ENCODE peak calls at places on chromosomes 12 and 14, in nine cellular contexts. N, J, Q, D, M, I, X, U and K are unnamed samples.

GRCh38 chr12:3933074-3933818 is 60.0 kb upstream of the PARP11 start:
- DNase-seq in U (no peak), I (no peak), D (no peak), X (no peak), N (no peak), Q (no peak), M (peak), J (no peak), K (no peak)

GRCh38 chr14:43981135-43981787 is 525.8 kb downstream of the FSCB start:
- DNase-seq in X (no peak), M (no peak), I (no peak), D (no peak), J (no peak), U (no peak), Q (no peak), N (no peak), K (peak)

GRCh38 chr12:96177013-96177412 is 17.2 kb upstream of the ELK3 start:
- DNase-seq in Q (no peak), I (no peak), J (no peak), M (peak), U (peak), X (no peak), N (no peak), D (no peak), K (no peak)

GRCh38 chr12:124732275-124733075 is 131.2 kb downstream of the SCARB1 start:
- DNase-seq in I (no peak), J (no peak), X (no peak), Q (no peak), U (peak), N (no peak), M (no peak), D (no peak), K (no peak)

GRCh38 chr12:127179199-127179598 is 1087.8 kb upstream of the TMEM132C start:
- DNase-seq in D (no peak), N (no peak), Q (no peak), U (no peak), M (no peak), J (no peak), I (no peak), X (no peak), K (no peak)

GRCh38 chr12:21774358-21775129 is at the start of gene KCNJ8:
- DNase-seq in I (no peak), J (peak), M (no peak), Q (peak), N (peak), X (peak), D (peak), U (peak), K (peak)

GRCh38 chr12:11718105-11718504 is 68.6 kb downstream of the ETV6 start:
- DNase-seq in U (no peak), D (no peak), J (no peak), N (no peak), X (no peak), I (no peak), Q (no peak), M (no peak), K (no peak)

GRCh38 chr12:7555752-7556151 is 52.2 kb upstream of the CD163 start:
- DNase-seq in N (peak), U (peak), I (no peak), D (no peak), M (no peak), X (no peak), Q (no peak), J (no peak), K (no peak)

GRCh38 chr14:31020834-31021575 is 4.4 kb upstream of the AP4S1 start:
- DNase-seq in D (no peak), M (no peak), Q (no peak), J (no peak), I (no peak), N (no peak), U (no peak), X (no peak), K (no peak)

GRCh38 chr12:15688202-15688736 is 100.9 kb downstream of the EPS8 start:
- DNase-seq in N (no peak), Q (peak), J (no peak), U (peak), M (peak), I (no peak), D (no peak), X (peak), K (no peak)

GRCh38 chr14:99330316-99331240 is 58.6 kb upstream of the BCL11B start:
- DNase-seq in X (no peak), Q (no peak), J (no peak), D (no peak), M (no peak), N (no peak), U (no peak), I (no peak), K (no peak)

GRCh38 chr12:54562720-54563356 is 13.4 kb downstream of the PDE1B start:
- DNase-seq in J (no peak), N (no peak), U (no peak), D (no peak), Q (no peak), X (no peak), I (no peak), M (no peak), K (no peak)

GRCh38 chr12:54428050-54429013 is 9.3 kb upstream of the ITGA5 start:
- DNase-seq in X (no peak), N (no peak), M (peak), Q (no peak), U (peak), J (no peak), D (no peak), I (no peak), K (no peak)

GRCh38 chr14:92950773-92951172 is 27.8 kb downstream of the CHGA start:
- DNase-seq in J (no peak), I (no peak), D (no peak), X (no peak), N (no peak), Q (no peak), M (no peak), U (no peak), K (no peak)

GRCh38 chr14:28751467-28752058 is 15.0 kb upstream of the FOXG1 start:
- DNase-seq in N (no peak), M (no peak), U (peak), X (no peak), D (peak), I (no peak), J (peak), Q (peak), K (peak)

GRCh38 chr14:103737432-103738045 is 21.9 kb downstream of the ZFYVE21 start:
- DNase-seq in M (no peak), X (no peak), U (no peak), J (no peak), Q (no peak), D (no peak), I (peak), N (no peak), K (no peak)

GRCh38 chr12:74365178-74365964 is 172.3 kb upstream of the ATXN7L3B start:
- DNase-seq in X (no peak), U (peak), D (peak), N (peak), M (no peak), J (peak), I (no peak), Q (peak), K (peak)

GRCh38 chr14:68464716-68465115 is 328.2 kb downstream of the ZFP36L1 start:
- DNase-seq in Q (peak), I (no peak), N (no peak), D (no peak), M (no peak), U (peak), J (no peak), X (no peak), K (no peak)

GRCh38 chr14:75440733-75441474 is 13.1 kb downstream of the JDP2 start:
- DNase-seq in J (no peak), I (no peak), M (no peak), N (peak), Q (no peak), U (peak), X (peak), D (no peak), K (no peak)

GRCh38 chr14:69812725-69813124 is 15.7 kb upstream of the SLC10A1 start:
- DNase-seq in N (no peak), M (no peak), D (no peak), U (peak), J (peak), Q (peak), I (no peak), X (no peak), K (no peak)

GRCh38 chr12:89700191-89700810 is 8.3 kb downstream of the ATP2B1 start:
- DNase-seq in N (no peak), I (no peak), J (no peak), D (no peak), U (no peak), M (no peak), X (no peak), Q (peak), K (no peak)

GRCh38 chr12:101074940-101075680 is 134.9 kb downstream of the SLC5A8 start:
- DNase-seq in D (no peak), N (no peak), M (no peak), X (no peak), J (no peak), Q (no peak), I (no peak), U (no peak), K (no peak)

GRCh38 chr14:33539918-33540357 is 410.9 kb downstream of the EGLN3 start:
- DNase-seq in Q (no peak), D (no peak), N (no peak), U (peak), X (no peak), I (no peak), J (no peak), M (no peak), K (no peak)

GRCh38 chr12:115118177-115118724 is 434.3 kb upstream of the TBX3 start:
- DNase-seq in U (no peak), Q (no peak), X (no peak), J (no peak), M (no peak), I (no peak), D (no peak), N (no peak), K (no peak)

GRCh38 chr12:124464062-124464461 is 103.3 kb downstream of the NCOR2 start:
- DNase-seq in I (no peak), J (no peak), D (no peak), M (no peak), N (no peak), Q (no peak), U (peak), X (peak), K (no peak)

GRCh38 chr14:94097091-94097490 is 13.4 kb upstream of the IFI27 start:
- DNase-seq in X (no peak), M (no peak), J (no peak), U (no peak), N (no peak), Q (no peak), D (no peak), I (no peak), K (no peak)

GRCh38 chr14:71403673-71404072 is 496.4 kb downstream of the PCNX1 start:
- DNase-seq in I (no peak), X (no peak), N (no peak), U (peak), M (no peak), J (no peak), Q (peak), D (no peak), K (no peak)

GRCh38 chr14:99574099-99574880 is 29.7 kb downstream of the CCDC85C start:
- DNase-seq in J (peak), M (no peak), X (peak), N (peak), I (no peak), U (peak), Q (peak), D (no peak), K (peak)